ENCODE peak calls at places on chromosomes 1 and 21, in four cellular contexts. X, P, C and O are unnamed samples.

GRCh38 chr1:28509705-28510349 is 4.0 kb downstream of the RCC1 start:
- DNase-seq in X (peak; percentile 38), P (peak; percentile 40), C (no peak), O (peak; percentile 48)

GRCh38 chr21:28487455-28488070 is 505.1 kb downstream of the LTN1 start:
- DNase-seq in X (no peak), P (no peak), C (no peak), O (peak; percentile 36)

GRCh38 chr1:70440642-70441391 is 29.7 kb downstream of the CTH start:
- DNase-seq in X (no peak), P (no peak), C (no peak), O (no peak)

GRCh38 chr21:31459457-31459856 is 115.4 kb upstream of the TIAM1 start:
- DNase-seq in X (no peak), P (no peak), C (no peak), O (no peak)

GRCh38 chr1:208272713-208273112 is 28.5 kb upstream of the PLXNA2 start:
- DNase-seq in X (no peak), P (no peak), C (no peak), O (no peak)

GRCh38 chr1:227273557-227273956 is 44.7 kb downstream of the CDC42BPA start:
- DNase-seq in X (peak; percentile 33), P (peak; percentile 20), C (no peak), O (peak; percentile 15)

GRCh38 chr1:118984990-118985608 is 3.0 kb downstream of the TBX15 start:
- DNase-seq in X (peak; percentile 43), P (no peak), C (no peak), O (no peak)

GRCh38 chr1:181208967-181209366 is 120.5 kb downstream of the IER5 start:
- DNase-seq in X (no peak), P (no peak), C (no peak), O (no peak)

GRCh38 chr1:204465469-204466415 is 28.9 kb downstream of the PIK3C2B start:
- DNase-seq in X (peak; percentile 11), P (peak; percentile 35), C (no peak), O (no peak)

GRCh38 chr1:165114022-165114888 is 242.3 kb downstream of the LMX1A start:
- DNase-seq in X (peak; percentile 62), P (peak; percentile 51), C (no peak), O (peak; percentile 61)

GRCh38 chr1:89779541-89779940 is 41.3 kb upstream of the LRRC8D start:
- DNase-seq in X (no peak), P (no peak), C (no peak), O (no peak)

GRCh38 chr1:184556665-184557064 is 169.8 kb downstream of the C1orf21 start:
- DNase-seq in X (no peak), P (no peak), C (no peak), O (no peak)

GRCh38 chr21:44058652-44058964 is 46.5 kb downstream of the TRAPPC10 start:
- DNase-seq in X (no peak), P (no peak), C (no peak), O (no peak)

GRCh38 chr1:15156807-15157380 is 3.3 kb downstream of the TMEM51 start:
- DNase-seq in X (no peak), P (no peak), C (no peak), O (no peak)

GRCh38 chr1:24392982-24393645 is 20.5 kb downstream of the STPG1 start:
- DNase-seq in X (no peak), P (no peak), C (no peak), O (no peak)

GRCh38 chr21:32329331-32329730 is 30.7 kb downstream of the MRAP start:
- DNase-seq in X (no peak), P (peak; percentile 43), C (no peak), O (peak; percentile 75)

GRCh38 chr1:178328728-178329127 is 168.0 kb downstream of the CLEC20A start:
- DNase-seq in X (no peak), P (no peak), C (no peak), O (no peak)

GRCh38 chr1:56188216-56188615 is 391.1 kb downstream of the PLPP3 start:
- DNase-seq in X (no peak), P (no peak), C (no peak), O (no peak)

GRCh38 chr1:165564561-165564960 is 20.8 kb downstream of the LRRC52 start:
- DNase-seq in X (no peak), P (no peak), C (peak; percentile 33), O (no peak)

GRCh38 chr1:7454052-7454815 is 316.9 kb upstream of the VAMP3 start:
- DNase-seq in X (peak; percentile 43), P (no peak), C (peak; percentile 31), O (peak; percentile 10)

GRCh38 chr1:167533851-167534300 is 15.5 kb upstream of the CD247 start:
- DNase-seq in X (peak; percentile 74), P (peak; percentile 71), C (peak; percentile 56), O (peak; percentile 62)

GRCh38 chr1:154851392-154852177 is 18.5 kb downstream of the KCNN3 start:
- DNase-seq in X (no peak), P (no peak), C (no peak), O (no peak)

GRCh38 chr1:87632232-87632631 is 303.6 kb downstream of the LMO4 start:
- DNase-seq in X (no peak), P (no peak), C (no peak), O (no peak)

GRCh38 chr1:12528021-12528852 is 89.8 kb downstream of the DHRS3 start:
- DNase-seq in X (peak; percentile 73), P (peak; percentile 76), C (peak; percentile 34), O (peak; percentile 62)

GRCh38 chr1:94396356-94396755 is 21.8 kb upstream of the ABCD3 start:
- DNase-seq in X (peak; percentile 39), P (peak; percentile 31), C (no peak), O (peak; percentile 6)

GRCh38 chr1:227808566-227808965 is 6.9 kb upstream of the PRSS38 start:
- DNase-seq in X (no peak), P (peak; percentile 40), C (no peak), O (peak; percentile 55)

GRCh38 chr1:93708734-93709481 is 27.3 kb upstream of the BCAR3 start:
- DNase-seq in X (no peak), P (peak; percentile 58), C (no peak), O (peak; percentile 34)

GRCh38 chr1:118122234-118123004 is 62.6 kb downstream of the SPAG17 start:
- DNase-seq in X (no peak), P (no peak), C (no peak), O (no peak)

GRCh38 chr1:3634059-3634800 is 9.4 kb downstream of the TPRG1L start:
- DNase-seq in X (no peak), P (no peak), C (no peak), O (no peak)

GRCh38 chr1:234782821-234783220 is 172.8 kb upstream of the IRF2BP2 start:
- DNase-seq in X (no peak), P (no peak), C (no peak), O (no peak)

GRCh38 chr1:116571215-116571919 is 541 bp upstream of the CD58 start:
- DNase-seq in X (no peak), P (no peak), C (no peak), O (no peak)

GRCh38 chr1:116569776-116570357 is 959 bp downstream of the CD58 start:
- DNase-seq in X (no peak), P (peak; percentile 17), C (peak; percentile 47), O (peak; percentile 17)

GRCh38 chr1:116570358-116571214 is at the start of gene CD58:
- DNase-seq in X (peak; percentile 69), P (peak; percentile 90), C (peak; percentile 93), O (peak; percentile 76)

GRCh38 chr1:116567790-116568667 is 2.8 kb downstream of the CD58 start:
- DNase-seq in X (no peak), P (no peak), C (no peak), O (no peak)

DNA sequence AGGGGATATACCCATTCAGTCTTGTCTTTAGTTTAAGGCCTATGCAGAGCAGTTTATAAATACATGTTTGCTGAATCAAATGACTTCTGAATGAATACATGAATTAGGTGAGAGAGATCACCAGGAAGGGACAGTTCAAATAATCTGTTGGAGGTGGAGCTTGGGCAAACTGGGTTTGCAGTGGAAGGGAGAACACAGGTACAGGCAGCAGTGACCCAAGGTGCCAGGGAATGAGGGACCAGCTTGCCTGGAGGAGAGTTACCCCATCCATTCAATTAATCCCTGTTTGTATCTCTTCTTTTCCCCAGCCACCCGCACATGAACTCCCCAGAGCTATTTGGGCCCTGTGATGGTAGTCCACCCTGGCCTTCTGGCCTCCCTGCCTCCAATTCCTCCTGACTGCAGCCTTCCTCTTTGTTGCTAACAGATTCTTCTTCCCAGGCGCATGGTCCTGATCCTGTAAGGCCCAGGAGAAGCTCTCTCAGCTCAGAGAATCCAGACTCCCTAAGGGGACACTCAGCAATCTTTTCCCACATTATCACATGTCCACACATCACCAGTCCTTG is 1.8 kb downstream of the CD58 start:
- DNase-seq in X (no peak), P (no peak), C (no peak), O (no peak)
- H3K4me3 ChIP-seq in X (no peak overlapping the region), P (no peak overlapping the region), C (peak overlapping the region; percentile 88), O (no peak overlapping the region)

DNA sequence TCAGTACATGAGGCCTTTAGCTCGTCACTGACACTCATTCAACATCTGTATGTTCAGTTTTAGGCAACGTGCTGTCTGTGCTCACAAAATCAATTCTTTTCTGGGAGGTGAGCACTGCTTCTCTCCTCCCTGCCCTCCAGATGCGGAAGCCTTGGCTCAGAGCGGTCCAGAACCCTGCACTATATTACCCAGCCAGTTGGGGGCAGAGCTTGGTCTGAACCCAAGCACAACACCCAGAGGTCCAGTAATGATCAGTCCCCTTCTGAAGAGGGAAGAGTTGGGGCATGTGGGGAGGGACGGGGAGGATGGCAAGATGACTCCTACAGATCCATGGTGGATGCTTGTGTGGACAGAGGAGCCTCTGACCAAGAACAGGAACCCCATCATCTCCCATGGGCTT is 5.6 kb upstream of the DSCAM start:
- DNase-seq in X (no peak), P (no peak), C (no peak), O (no peak)
- TF ChIP-seq CTCF in X (no peak), P (no peak), C (no peak), O (no peak)

GRCh38 chr1:147077081-147077480 is 95.2 kb downstream of the PRKAB2 start:
- DNase-seq in X (no peak), P (no peak), C (no peak), O (no peak)

GRCh38 chr1:147073062-147073432 is 99.2 kb downstream of the PRKAB2 start:
- DNase-seq in X (no peak), P (no peak), C (no peak), O (no peak)

GRCh38 chr1:147076442-147076841 is 95.8 kb downstream of the PRKAB2 start:
- DNase-seq in X (no peak), P (no peak), C (no peak), O (no peak)

GRCh38 chr1:147071142-147071541 is 101.1 kb downstream of the PRKAB2 start:
- DNase-seq in X (no peak), P (no peak), C (no peak), O (no peak)

DNA sequence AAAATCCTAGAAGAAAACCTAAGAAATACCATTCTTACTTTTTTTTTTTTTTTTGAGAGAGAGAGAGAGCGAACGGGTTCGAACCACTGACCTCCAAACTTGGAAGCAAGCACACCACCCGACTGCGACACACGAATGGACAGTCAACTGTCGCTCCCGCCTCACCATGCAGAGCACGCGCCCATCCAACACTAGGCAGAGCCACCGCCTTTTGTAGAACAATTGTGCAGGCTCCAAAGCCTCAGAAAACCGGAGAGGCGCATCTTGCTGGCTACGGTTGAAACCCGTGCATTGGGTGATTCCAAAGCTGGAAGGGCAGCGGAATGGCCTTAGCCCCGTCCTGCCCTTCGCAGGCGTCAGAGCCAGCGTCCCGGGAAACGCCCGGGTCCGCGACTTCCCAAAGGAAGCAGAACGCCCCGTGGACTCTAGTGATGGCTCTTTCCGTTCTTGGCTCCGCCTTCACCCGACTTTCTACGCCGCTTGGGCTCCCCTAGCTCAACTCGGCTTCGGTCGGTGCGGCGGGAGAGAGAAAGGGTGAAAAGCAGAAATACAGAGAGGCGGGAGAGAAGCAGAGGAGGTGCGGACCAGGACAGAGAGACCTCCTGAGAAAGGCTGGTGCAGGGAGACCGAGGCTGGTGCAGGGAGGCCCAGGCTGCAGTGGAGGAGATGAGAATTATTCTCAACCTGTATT is 99.8 kb downstream of the PRKAB2 start:
- DNase-seq in X (no peak), P (no peak), C (no peak), O (no peak)
- H3K4me3 ChIP-seq in X (peak overlapping the region; percentile 20), P (peak overlapping the region; percentile 36), C (peak overlapping the region; percentile 55), O (peak overlapping the region; percentile 30)

GRCh38 chr1:219317762-219318353 is 144.2 kb downstream of the LYPLAL1 start:
- DNase-seq in X (peak; percentile 69), P (peak; percentile 41), C (no peak), O (no peak)
- TF ChIP-seq CTCF in X (peak; percentile 51), P (peak; percentile 28), C (no peak), O (no peak)